ENCODE peak calls at places on chromosomes 16 and 17, in nine cellular contexts. One of them, this sample, is unnamed.

GRCh38 chr16:85720319-85720637 is 30.6 kb downstream of the C16orf74 start:
- DNase-seq in uterus: no peak
- DNase-seq in effector memory CD4-positive, alpha-beta T cell: no peak
- DNase-seq in fibroblast of pulmonary artery: no peak
- DNase-seq in immature natural killer cell: no peak
- DNase-seq in left cardiac atrium: no peak
- DNase-seq in NCI-H2081: no peak
- DNase-seq in NCI-H2107: no peak
- DNase-seq in NCI-H510A treated with DMSO at 0.1 percent for 48 hours: no peak
- DNase-seq in this sample: no peak

GRCh38 chr17:62822080-62822904 is 14.2 kb upstream of the MARCHF10 start:
- DNase-seq in effector memory CD4-positive, alpha-beta T cell: no peak
- DNase-seq in NCI-H2081: no peak
- DNase-seq in left cardiac atrium: peak
- DNase-seq in NCI-H510A treated with DMSO at 0.1 percent for 48 hours: no peak
- DNase-seq in uterus: no peak
- DNase-seq in NCI-H2107: no peak
- DNase-seq in fibroblast of pulmonary artery: peak
- DNase-seq in immature natural killer cell: no peak
- DNase-seq in this sample: no peak

GRCh38 chr16:16159662-16160061 is 63.6 kb downstream of the ABCC6 start:
- DNase-seq in NCI-H2107: no peak
- DNase-seq in fibroblast of pulmonary artery: no peak
- DNase-seq in immature natural killer cell: no peak
- DNase-seq in NCI-H2081: no peak
- DNase-seq in NCI-H510A treated with DMSO at 0.1 percent for 48 hours: no peak
- DNase-seq in left cardiac atrium: no peak
- DNase-seq in effector memory CD4-positive, alpha-beta T cell: no peak
- DNase-seq in uterus: no peak
- DNase-seq in this sample: peak

GRCh38 chr16:25009822-25010221 is 5.3 kb downstream of the ARHGAP17 start:
- DNase-seq in fibroblast of pulmonary artery: peak
- DNase-seq in NCI-H2107: no peak
- DNase-seq in effector memory CD4-positive, alpha-beta T cell: no peak
- DNase-seq in immature natural killer cell: no peak
- DNase-seq in left cardiac atrium: peak
- DNase-seq in NCI-H510A treated with DMSO at 0.1 percent for 48 hours: no peak
- DNase-seq in NCI-H2081: no peak
- DNase-seq in uterus: no peak
- DNase-seq in this sample: no peak

GRCh38 chr16:46808997-46809396 is 22.0 kb downstream of the C16orf87 start:
- DNase-seq in NCI-H2081: no peak
- DNase-seq in uterus: no peak
- DNase-seq in effector memory CD4-positive, alpha-beta T cell: no peak
- DNase-seq in NCI-H2107: no peak
- DNase-seq in fibroblast of pulmonary artery: no peak
- DNase-seq in left cardiac atrium: no peak
- DNase-seq in NCI-H510A treated with DMSO at 0.1 percent for 48 hours: no peak
- DNase-seq in immature natural killer cell: no peak
- DNase-seq in this sample: no peak

GRCh38 chr16:13070268-13070667 is 168.9 kb downstream of the SHISA9 start:
- DNase-seq in NCI-H2107: no peak
- DNase-seq in effector memory CD4-positive, alpha-beta T cell: no peak
- DNase-seq in NCI-H2081: no peak
- DNase-seq in immature natural killer cell: no peak
- DNase-seq in fibroblast of pulmonary artery: no peak
- DNase-seq in left cardiac atrium: no peak
- DNase-seq in NCI-H510A treated with DMSO at 0.1 percent for 48 hours: no peak
- DNase-seq in uterus: no peak
- DNase-seq in this sample: no peak

GRCh38 chr16:85234310-85235235 is 122.3 kb upstream of the CIBAR2 start:
- DNase-seq in NCI-H2107: no peak
- DNase-seq in left cardiac atrium: peak
- DNase-seq in fibroblast of pulmonary artery: peak
- DNase-seq in immature natural killer cell: no peak
- DNase-seq in uterus: peak
- DNase-seq in NCI-H510A treated with DMSO at 0.1 percent for 48 hours: no peak
- DNase-seq in effector memory CD4-positive, alpha-beta T cell: no peak
- DNase-seq in NCI-H2081: no peak
- DNase-seq in this sample: peak

GRCh38 chr16:66619534-66620418 is 15.3 kb downstream of the CMTM3 start:
- DNase-seq in left cardiac atrium: no peak
- DNase-seq in fibroblast of pulmonary artery: peak
- DNase-seq in NCI-H510A treated with DMSO at 0.1 percent for 48 hours: no peak
- DNase-seq in NCI-H2107: no peak
- DNase-seq in uterus: no peak
- DNase-seq in NCI-H2081: no peak
- DNase-seq in effector memory CD4-positive, alpha-beta T cell: no peak
- DNase-seq in immature natural killer cell: no peak
- DNase-seq in this sample: peak

GRCh38 chr17:4327638-4328037 is 38.8 kb downstream of the UBE2G1 start:
- DNase-seq in NCI-H2081: no peak
- DNase-seq in uterus: no peak
- DNase-seq in NCI-H2107: no peak
- DNase-seq in left cardiac atrium: no peak
- DNase-seq in effector memory CD4-positive, alpha-beta T cell: no peak
- DNase-seq in immature natural killer cell: no peak
- DNase-seq in fibroblast of pulmonary artery: peak
- DNase-seq in NCI-H510A treated with DMSO at 0.1 percent for 48 hours: no peak
- DNase-seq in this sample: no peak

GRCh38 chr16:15502041-15502725 is 67.8 kb downstream of the BMERB1 start:
- DNase-seq in NCI-H2081: no peak
- DNase-seq in effector memory CD4-positive, alpha-beta T cell: no peak
- DNase-seq in uterus: no peak
- DNase-seq in fibroblast of pulmonary artery: peak
- DNase-seq in left cardiac atrium: peak
- DNase-seq in NCI-H510A treated with DMSO at 0.1 percent for 48 hours: no peak
- DNase-seq in immature natural killer cell: no peak
- DNase-seq in NCI-H2107: peak
- DNase-seq in this sample: peak

This sample was measured in posterior vena cava.